ENCODE peak calls at places on chromosomes 11 and 22, in seven cellular contexts. L is activated gamma-delta T cell treated with Interleukin-2 at 50 U/mL for 16 hours, P is HFFc6, F is Panc1, X is MM.1S, T is bronchial epithelial cell, H is AG09319. S is an unnamed sample.
A peak's percentile ranks its signal among the peaks of the same experiment; 100 is the strongest.

GRCh38 chr11:3857628-3858027 is 2.2 kb downstream of the STIM1 start:
- DNase-seq in L (no peak), X (no peak), F (no peak), P (no peak), T (no peak), H (no peak), S (no peak)

GRCh38 chr22:38271927-38272372 is 860 bp downstream of the TMEM184B start:
- DNase-seq in P (no peak), T (peak; percentile 49), X (peak; percentile 56), L (no peak), F (no peak), H (no peak), S (no peak)

GRCh38 chr11:64725601-64726139 is 2.7 kb upstream of the NRXN2 start:
- DNase-seq in T (no peak), X (no peak), H (no peak), L (no peak), F (no peak), P (no peak), S (no peak)

GRCh38 chr11:111733655-111734088 is 32.5 kb downstream of the PPP2R1B start:
- DNase-seq in L (no peak), F (no peak), T (no peak), P (no peak), X (no peak), H (no peak), S (no peak)

GRCh38 chr11:58530236-58530635 is 22.3 kb upstream of the OR5B21 start:
- DNase-seq in X (no peak), T (no peak), L (peak; percentile 35), H (no peak), F (no peak), P (no peak), S (no peak)

GRCh38 chr11:10418259-10418949 is 36.7 kb upstream of the AMPD3 start:
- DNase-seq in L (no peak), T (no peak), P (peak; percentile 13), H (no peak), X (no peak), F (no peak), S (no peak)

GRCh38 chr11:119705362-119705761 is 23.6 kb downstream of the NECTIN1 start:
- DNase-seq in P (no peak), X (no peak), T (no peak), F (no peak), L (no peak), H (no peak), S (no peak)

GRCh38 chr11:128871165-128871564 is 4.1 kb upstream of the KCNJ1 start:
- DNase-seq in T (no peak), X (no peak), P (no peak), H (no peak), F (no peak), L (no peak), S (no peak)

GRCh38 chr11:35247428-35247827 is 108.5 kb downstream of the CD44 start:
- DNase-seq in X (no peak), T (no peak), L (peak; percentile 75), F (no peak), P (no peak), H (no peak), S (no peak)

GRCh38 chr22:37561209-37562048 is 1.1 kb downstream of the CDC42EP1 start:
- DNase-seq in T (peak; percentile 76), X (peak; percentile 46), F (no peak), P (peak; percentile 83), L (peak; percentile 74), H (peak; percentile 74), S (peak; percentile 73)

GRCh38 chr11:119787074-119787461 is 58.1 kb upstream of the NECTIN1 start:
- DNase-seq in P (no peak), X (no peak), T (no peak), L (no peak), H (no peak), F (no peak), S (no peak)

GRCh38 chr11:107307991-107308390 is 149.6 kb downstream of the CWF19L2 start:
- DNase-seq in X (no peak), F (no peak), T (no peak), P (no peak), L (no peak), H (no peak), S (no peak)

GRCh38 chr11:9884601-9885000 is 220.7 kb downstream of the SWAP70 start:
- DNase-seq in L (no peak), F (no peak), P (no peak), H (no peak), X (no peak), T (no peak), S (no peak)

GRCh38 chr11:81870066-81870412 is 863.6 kb downstream of the FAM181B start:
- DNase-seq in P (no peak), H (no peak), L (no peak), F (no peak), T (no peak), X (no peak), S (no peak)

GRCh38 chr11:64180871-64181270 is 5.1 kb upstream of the STIP1 start:
- DNase-seq in P (no peak), H (no peak), L (no peak), F (no peak), T (no peak), X (no peak), S (no peak)